ENCODE peak calls at places on chromosomes 7 and 10, in four cellular contexts. One of them, this sample, is unnamed.

GRCh38 chr7:16708980-16709379 is 44.6 kb upstream of the TSPAN13 start:
- DNase-seq in progenitor cell of endocrine pancreas: no peak
- DNase-seq in vagina: no peak
- DNase-seq in midbrain: no peak
- DNase-seq in this sample: peak; percentile 99

GRCh38 chr7:18337425-18337824 is 158.1 kb upstream of the HDAC9 start:
- DNase-seq in progenitor cell of endocrine pancreas: no peak
- DNase-seq in vagina: no peak
- DNase-seq in midbrain: no peak
- DNase-seq in this sample: no peak

GRCh38 chr10:790821-791551 is 101.5 kb upstream of the DIP2C start:
- DNase-seq in progenitor cell of endocrine pancreas: no peak
- DNase-seq in vagina: peak; percentile 84
- DNase-seq in midbrain: no peak
- DNase-seq in this sample: no peak

GRCh38 chr7:96359876-96360275 is 38.0 kb upstream of the SLC25A13 start:
- DNase-seq in progenitor cell of endocrine pancreas: no peak
- DNase-seq in vagina: no peak
- DNase-seq in midbrain: no peak
- DNase-seq in this sample: no peak

GRCh38 chr7:92827464-92827863 is 8.9 kb downstream of the CDK6 start:
- DNase-seq in progenitor cell of endocrine pancreas: no peak
- DNase-seq in vagina: no peak
- DNase-seq in midbrain: no peak
- DNase-seq in this sample: peak; percentile 35

GRCh38 chr7:72217151-72217550 is 195.0 kb downstream of the CALN1 start:
- DNase-seq in progenitor cell of endocrine pancreas: no peak
- DNase-seq in vagina: no peak
- DNase-seq in midbrain: no peak
- DNase-seq in this sample: no peak

GRCh38 chr10:109837384-109837783 is 85.9 kb downstream of the XPNPEP1 start:
- DNase-seq in progenitor cell of endocrine pancreas: no peak
- DNase-seq in vagina: no peak
- DNase-seq in midbrain: no peak
- DNase-seq in this sample: no peak

GRCh38 chr7:117212969-117213877 is 109.6 kb downstream of the WNT2 start:
- DNase-seq in progenitor cell of endocrine pancreas: peak; percentile 28
- DNase-seq in vagina: no peak
- DNase-seq in midbrain: peak; percentile 46
- DNase-seq in this sample: peak; percentile 59

This sample was measured in RCC 7860.